ENCODE peak calls at places on chromosome 2, in seven cellular contexts. I, D, M, Y, P, F and O are unnamed samples.

GRCh38 chr2:55159037-55159651 is 72.9 kb downstream of the CLHC1 start:
- DNase-seq in F (peak; percentile 51), I (peak; percentile 44), D (peak; percentile 40), M (peak; percentile 69), P (no peak), Y (no peak), O (no peak)

GRCh38 chr2:138787053-138787666 is 7.0 kb upstream of the NXPH2 start:
- DNase-seq in F (no peak), P (no peak), Y (peak; percentile 34), I (peak; percentile 59), M (no peak), D (peak; percentile 66), O (peak; percentile 40)

GRCh38 chr2:218017211-218018053 is 14.6 kb upstream of the TNS1 start:
- DNase-seq in M (peak; percentile 31), I (no peak), P (no peak), Y (no peak), D (no peak), F (peak; percentile 63), O (no peak)

GRCh38 chr2:173613386-173613785 is 258.7 kb downstream of the CDCA7 start:
- DNase-seq in I (no peak), D (no peak), P (no peak), M (no peak), Y (no peak), F (no peak), O (no peak)

GRCh38 chr2:198326431-198326830 is 522.0 kb downstream of the PLCL1 start:
- DNase-seq in Y (no peak), P (no peak), I (no peak), D (no peak), F (no peak), M (no peak), O (no peak)

GRCh38 chr2:112824701-112825099 is 11.9 kb downstream of the IL1B start:
- DNase-seq in Y (no peak), F (no peak), I (no peak), P (no peak), D (no peak), M (no peak), O (no peak)

GRCh38 chr2:163580757-163581156 is 155.1 kb downstream of the FIGN start:
- DNase-seq in M (no peak), I (no peak), D (no peak), Y (no peak), F (no peak), P (no peak), O (no peak)

GRCh38 chr2:233152541-233152940 is 92.4 kb downstream of the INPP5D start:
- DNase-seq in Y (no peak), I (peak; percentile 10), M (no peak), D (peak; percentile 62), F (peak; percentile 48), P (no peak), O (no peak)

GRCh38 chr2:80642465-80642864 is 337.9 kb upstream of the LRRTM1 start:
- DNase-seq in F (no peak), M (no peak), D (no peak), P (no peak), I (no peak), Y (no peak), O (no peak)

GRCh38 chr2:33019796-33020195 is 73.0 kb downstream of the LTBP1 start:
- DNase-seq in Y (no peak), I (no peak), M (no peak), D (no peak), F (no peak), P (no peak), O (no peak)

GRCh38 chr2:187684181-187684580 is 129.9 kb upstream of the TFPI start:
- DNase-seq in M (no peak), I (peak; percentile 39), Y (no peak), P (no peak), D (peak; percentile 4), F (no peak), O (no peak)

GRCh38 chr2:211062213-211062612 is 505.8 kb downstream of the CPS1 start:
- DNase-seq in I (no peak), D (no peak), Y (no peak), P (no peak), F (no peak), M (no peak), O (no peak)

GRCh38 chr2:119683717-119684443 is 4.9 kb downstream of the TMEM177 start:
- DNase-seq in M (peak; percentile 68), F (no peak), Y (no peak), P (no peak), D (no peak), I (peak; percentile 23), O (no peak)

GRCh38 chr2:174606336-174606735 is 8.7 kb upstream of the WIPF1 start:
- DNase-seq in Y (no peak), P (no peak), D (peak; percentile 78), M (no peak), F (peak; percentile 36), I (peak; percentile 84), O (peak; percentile 83)

GRCh38 chr2:10285578-10286198 is 17.0 kb upstream of the HPCAL1 start:
- DNase-seq in F (peak; percentile 82), I (peak; percentile 61), D (peak; percentile 45), P (no peak), M (no peak), Y (no peak), O (peak; percentile 53)

GRCh38 chr2:171814883-171815282 is 79.2 kb downstream of the SLC25A12 start:
- DNase-seq in D (no peak), Y (no peak), P (no peak), F (no peak), M (no peak), I (no peak), O (no peak)

GRCh38 chr2:62826141-62826540 is 120.6 kb downstream of the EHBP1 start:
- DNase-seq in I (no peak), P (no peak), Y (no peak), D (peak; percentile 81), M (no peak), F (no peak), O (peak; percentile 28)

GRCh38 chr2:181682026-181682789 is 1.9 kb upstream of the NEUROD1 start:
- DNase-seq in P (no peak), F (no peak), Y (no peak), I (no peak), D (no peak), M (no peak), O (no peak)

GRCh38 chr2:101356486-101356885 is 30.8 kb downstream of the CREG2 start:
- DNase-seq in Y (no peak), P (no peak), F (no peak), M (no peak), I (peak; percentile 41), D (peak; percentile 68), O (no peak)

GRCh38 chr2:96757477-96757860 is 3.2 kb upstream of the CNNM4 start:
- DNase-seq in M (no peak), Y (no peak), F (no peak), P (no peak), I (no peak), D (no peak), O (no peak)
- TF ChIP-seq CTCF in M (no peak), Y (no peak), F (no peak), P (no peak), I (no peak), D (no peak), O (no peak)

DNA sequence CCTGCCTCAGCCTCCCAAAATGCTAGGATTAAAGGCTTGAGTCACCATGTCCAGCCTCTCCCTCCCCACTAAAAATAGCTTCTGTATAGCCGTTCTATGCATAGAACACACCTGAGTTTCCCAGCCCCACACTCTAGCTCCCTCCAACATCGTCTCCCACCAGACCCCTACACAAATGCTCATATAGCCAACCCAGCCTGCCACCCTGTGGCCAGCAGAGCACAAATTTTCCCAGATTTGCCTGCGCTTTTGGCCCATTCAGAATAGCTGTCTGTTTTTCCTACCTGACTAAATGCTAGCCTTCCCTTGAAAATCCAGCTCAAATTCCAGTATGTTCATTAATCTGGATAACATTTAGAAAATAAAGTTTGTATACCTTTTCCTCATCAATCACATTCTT is 22.8 kb downstream of the TRABD2A start:
- DNase-seq in Y (no peak), P (peak; percentile 58), M (no peak), D (no peak), I (no peak), F (no peak), O (no peak)
- TF ChIP-seq CTCF in Y (no peak), P (no peak), M (no peak), D (peak; percentile 34), I (peak; percentile 35), F (no peak), O (peak; percentile 68)

DNA sequence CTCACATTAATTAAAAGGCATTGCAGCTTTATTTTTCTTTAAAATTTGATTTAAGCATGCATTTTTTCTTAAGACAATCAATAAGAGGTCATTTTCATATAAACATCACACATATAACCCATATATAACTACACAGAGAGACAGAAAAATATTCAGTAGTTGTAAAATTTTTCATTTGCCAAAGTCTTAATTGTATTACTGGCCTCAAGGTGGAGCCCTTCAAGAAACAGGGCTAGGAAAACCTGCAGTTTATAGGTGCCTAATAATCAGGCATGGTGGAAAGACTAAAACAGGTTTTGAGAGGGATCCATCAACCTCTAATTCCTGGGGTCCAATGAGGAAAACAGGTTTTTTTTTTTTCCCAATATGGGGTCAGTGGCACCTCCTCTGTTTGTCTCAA is 71.3 kb upstream of the ZNF804A start:
- DNase-seq in D (no peak), M (no peak), F (no peak), P (no peak), I (no peak), Y (no peak), O (no peak)
- TF ChIP-seq CTCF in D (no peak), M (no peak), F (no peak), P (no peak), I (no peak), Y (no peak), O (no peak)

DNA sequence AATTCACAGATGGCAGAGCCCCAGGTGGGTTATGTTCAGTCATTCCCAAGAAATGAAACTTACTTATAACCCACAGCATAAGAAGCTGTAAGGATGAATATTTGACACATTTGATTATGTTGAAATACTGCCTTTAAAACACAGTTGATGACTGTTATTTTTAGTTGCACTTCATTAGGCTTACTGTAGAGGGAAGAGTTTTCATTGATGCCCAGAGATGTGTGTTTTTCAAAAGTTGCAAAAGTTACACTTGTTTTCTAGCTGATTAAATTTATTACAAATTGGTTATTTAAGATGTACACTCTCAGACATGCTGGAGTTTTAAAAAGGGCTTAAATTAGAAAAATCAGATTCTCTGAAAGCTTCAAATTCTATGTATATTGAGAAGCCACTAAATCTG is 506.1 kb downstream of the PARD3B start:
- DNase-seq in P (no peak), M (no peak), Y (no peak), I (peak; percentile 24), F (no peak), D (peak; percentile 8), O (no peak)
- TF ChIP-seq CTCF in P (no peak), M (no peak), Y (peak; percentile 36), I (peak; percentile 44), F (no peak), D (peak; percentile 37), O (peak; percentile 68)

GRCh38 chr2:135845257-135845656 is 8.3 kb upstream of the LCT start:
- DNase-seq in I (no peak), D (no peak), P (no peak), M (no peak), Y (no peak), F (no peak), O (no peak)
- TF ChIP-seq CTCF in I (no peak), D (no peak), P (no peak), M (no peak), Y (peak; percentile 25), F (no peak), O (peak; percentile 26)